ENCODE peak calls at places on chromosome 6, in seven cellular contexts. H is GM23338, S is iris pigment epithelial cell, G is AG09319, E is stromal cell of bone marrow, L is putamen, D is A673. V is an unnamed sample.

GRCh38 chr6:115796829-115797228 is 263.9 kb downstream of the FRK start:
- DNase-seq in H (peak; percentile 46), S (no peak), G (no peak), E (no peak), L (no peak), D (no peak), V (no peak)

GRCh38 chr6:14885471-14885987 is 360.3 kb upstream of the JARID2 start:
- DNase-seq in H (no peak), S (no peak), G (no peak), E (no peak), L (no peak), D (no peak), V (no peak)

GRCh38 chr6:73519943-73520687 is 717 bp downstream of the EEF1A1 start:
- DNase-seq in H (peak; percentile 57), S (peak; percentile 81), G (no peak), E (peak; percentile 55), L (peak; percentile 70), D (peak; percentile 78), V (peak; percentile 57)

GRCh38 chr6:122042851-122043250 is 356.6 kb upstream of the HSF2 start:
- DNase-seq in H (no peak), S (no peak), G (no peak), E (no peak), L (no peak), D (no peak), V (no peak)

GRCh38 chr6:112296122-112296521 is 41.8 kb upstream of the LAMA4 start:
- DNase-seq in H (peak; percentile 75), S (peak; percentile 70), G (no peak), E (peak; percentile 65), L (no peak), D (peak; percentile 61), V (peak; percentile 20)

GRCh38 chr6:71420693-71421328 is 132.2 kb downstream of the OGFRL1 start:
- DNase-seq in H (peak; percentile 98), S (peak; percentile 98), G (peak; percentile 87), E (peak; percentile 96), L (peak; percentile 97), D (peak; percentile 93), V (peak; percentile 97)

GRCh38 chr6:33744001-33744848 is 2.5 kb downstream of the IP6K3 start:
- DNase-seq in H (peak; percentile 94), S (peak; percentile 59), G (peak; percentile 36), E (peak; percentile 33), L (peak; percentile 76), D (peak; percentile 85), V (peak; percentile 79)

GRCh38 chr6:49553353-49553752 is 2.9 kb downstream of the C6orf141 start:
- DNase-seq in H (no peak), S (peak; percentile 41), G (no peak), E (no peak), L (peak; percentile 65), D (no peak), V (no peak)

GRCh38 chr6:36829919-36830544 is 9.2 kb downstream of the CPNE5 start:
- DNase-seq in H (no peak), S (no peak), G (no peak), E (no peak), L (no peak), D (no peak), V (peak; percentile 60)

GRCh38 chr6:36546664-36546957 is 668 bp downstream of the STK38 start:
- DNase-seq in H (no peak), S (no peak), G (no peak), E (no peak), L (no peak), D (peak; percentile 10), V (no peak)

GRCh38 chr6:4188801-4189200 is 53.4 kb upstream of the ECI2 start:
- DNase-seq in H (no peak), S (no peak), G (no peak), E (no peak), L (no peak), D (no peak), V (no peak)

GRCh38 chr6:112184996-112185395 is 69.4 kb downstream of the LAMA4 start:
- DNase-seq in H (no peak), S (peak; percentile 30), G (no peak), E (no peak), L (no peak), D (no peak), V (no peak)

GRCh38 chr6:38508894-38509293 is 130.8 kb downstream of the BTBD9 start:
- DNase-seq in H (peak; percentile 19), S (peak; percentile 88), G (no peak), E (no peak), L (no peak), D (no peak), V (no peak)

GRCh38 chr6:13315896-13316295 is 12.4 kb downstream of the TBC1D7 start:
- DNase-seq in H (no peak), S (no peak), G (no peak), E (no peak), L (no peak), D (no peak), V (no peak)

GRCh38 chr6:25010917-25011625 is 75.3 kb upstream of the RIPOR2 start:
- DNase-seq in H (no peak), S (peak; percentile 71), G (no peak), E (peak; percentile 42), L (no peak), D (no peak), V (no peak)

GRCh38 chr6:32763417-32763816 is at the start of gene HLA-DQB2:
- DNase-seq in H (no peak), S (peak; percentile 8), G (no peak), E (peak; percentile 1), L (no peak), D (no peak), V (no peak)

GRCh38 chr6:90645634-90646033 is 58.8 kb upstream of the MAP3K7 start:
- DNase-seq in H (no peak), S (no peak), G (no peak), E (no peak), L (no peak), D (no peak), V (no peak)

GRCh38 chr6:8086755-8087306 is 15.5 kb downstream of the EEF1E1 start:
- DNase-seq in H (peak; percentile 39), S (no peak), G (no peak), E (no peak), L (no peak), D (no peak), V (no peak)

GRCh38 chr6:134436281-134436815 is 118.4 kb upstream of the SGK1 start:
- DNase-seq in H (no peak), S (peak; percentile 99), G (peak; percentile 80), E (peak; percentile 98), L (peak; percentile 86), D (peak; percentile 75), V (peak; percentile 91)